ENCODE peak calls at places on chromosomes 12 and 14, in ten cellular contexts. O is midbrain; N is kidney; F is activated naive CD8-positive, alpha-beta T cell treated with anti-CD3 and anti-CD28 coated beads, Interleukin-2, amount 10 ng/mL, durations not matched to agents 7 days and 5 days; D is stimulated activated CD8-positive, alpha-beta memory T cell treated with anti-CD3 and anti-CD28 coated beads, Interleukin-4, amount 100 ng/mL, for 4 hours; U is pons; Y is effector memory CD8-positive, alpha-beta T cell; Q is GOT3; E is A549; Z is cardiac fibroblast. L is an unnamed sample.

GRCh38 chr14:20477211-20477876 is 8.1 kb downstream of the PNP start:
- DNase-seq in O (peak), N (no peak), F (peak), D (no peak), U (peak), Y (peak), Q (no peak), E (no peak), Z (peak), L (no peak)

GRCh38 chr14:29163109-29163508 is 396.5 kb downstream of the FOXG1 start:
- DNase-seq in O (no peak), N (no peak), F (no peak), D (no peak), U (no peak), Y (no peak), Q (no peak), E (no peak), Z (no peak), L (no peak)

GRCh38 chr12:128250091-128250490 is 16.9 kb upstream of the TMEM132C start:
- DNase-seq in O (no peak), N (no peak), F (no peak), D (no peak), U (no peak), Y (no peak), Q (no peak), E (no peak), Z (no peak), L (no peak)

GRCh38 chr12:131387281-131388163 is 323.4 kb upstream of the SFSWAP start:
- DNase-seq in O (no peak), N (peak), F (no peak), D (no peak), U (no peak), Y (no peak), Q (no peak), E (no peak), Z (no peak), L (no peak)

GRCh38 chr12:97985834-97986233 is 523.2 kb downstream of the RMST start:
- DNase-seq in O (no peak), N (no peak), F (no peak), D (no peak), U (no peak), Y (no peak), Q (no peak), E (no peak), Z (no peak), L (no peak)

GRCh38 chr12:47905313-47905730 is 528 bp upstream of the VDR start:
- DNase-seq in O (no peak), N (peak), F (no peak), D (no peak), U (no peak), Y (no peak), Q (no peak), E (no peak), Z (no peak), L (no peak)

GRCh38 chr12:89206375-89206774 is 145.9 kb downstream of the DUSP6 start:
- DNase-seq in O (no peak), N (no peak), F (no peak), D (no peak), U (peak), Y (no peak), Q (no peak), E (no peak), Z (no peak), L (no peak)

GRCh38 chr12:538731-539539 is 79.2 kb downstream of the B4GALNT3 start:
- DNase-seq in O (peak), N (peak), F (no peak), D (no peak), U (peak), Y (peak), Q (no peak), E (no peak), Z (peak), L (no peak)

GRCh38 chr12:119393685-119394084 is 59.2 kb downstream of the CCDC60 start:
- DNase-seq in O (no peak), N (no peak), F (no peak), D (no peak), U (no peak), Y (no peak), Q (no peak), E (no peak), Z (no peak), L (no peak)

GRCh38 chr12:53524476-53524875 is 17.2 kb upstream of the NPFF start:
- DNase-seq in O (no peak), N (no peak), F (no peak), D (no peak), U (no peak), Y (no peak), Q (no peak), E (no peak), Z (no peak), L (no peak)

GRCh38 chr14:84343637-84344036 is 1186.3 kb upstream of the FLRT2 start:
- DNase-seq in O (no peak), N (no peak), F (no peak), D (no peak), U (no peak), Y (no peak), Q (no peak), E (no peak), Z (peak), L (no peak)

GRCh38 chr14:68018598-68018997 is 199.0 kb downstream of the RAD51B start:
- DNase-seq in O (no peak), N (no peak), F (no peak), D (no peak), U (no peak), Y (no peak), Q (no peak), E (no peak), Z (no peak), L (no peak)

GRCh38 chr14:73754911-73755360 is 40.8 kb upstream of the PNMA1 start:
- DNase-seq in O (peak), N (peak), F (no peak), D (no peak), U (peak), Y (no peak), Q (no peak), E (no peak), Z (peak), L (peak)

GRCh38 chr14:67424539-67424938 is 12.6 kb upstream of the PLEK2 start:
- DNase-seq in O (no peak), N (no peak), F (no peak), D (no peak), U (no peak), Y (no peak), Q (no peak), E (no peak), Z (no peak), L (no peak)

GRCh38 chr14:105519946-105520698 is 6.3 kb upstream of the TMEM121 start:
- DNase-seq in O (no peak), N (no peak), F (peak), D (no peak), U (no peak), Y (no peak), Q (no peak), E (no peak), Z (no peak), L (no peak)

GRCh38 chr12:121494093-121494787 is 86.6 kb downstream of the KDM2B start:
- DNase-seq in O (peak), N (no peak), F (peak), D (peak), U (no peak), Y (peak), Q (no peak), E (peak), Z (peak), L (no peak)

GRCh38 chr12:100481021-100481420 is 7.4 kb downstream of the NR1H4 start:
- DNase-seq in O (no peak), N (no peak), F (no peak), D (no peak), U (no peak), Y (no peak), Q (no peak), E (no peak), Z (no peak), L (no peak)

GRCh38 chr14:91830777-91831176 is 36.6 kb downstream of the TC2N start:
- DNase-seq in O (peak), N (no peak), F (no peak), D (no peak), U (peak), Y (no peak), Q (no peak), E (no peak), Z (no peak), L (no peak)

GRCh38 chr12:75766263-75767160 is 255.1 kb upstream of the KRR1 start:
- DNase-seq in O (no peak), N (no peak), F (no peak), D (no peak), U (peak), Y (no peak), Q (no peak), E (peak), Z (peak), L (no peak)

GRCh38 chr12:13277278-13277677 is 80.8 kb downstream of the EMP1 start:
- DNase-seq in O (no peak), N (no peak), F (no peak), D (no peak), U (no peak), Y (no peak), Q (no peak), E (no peak), Z (no peak), L (no peak)